ENCODE peak calls at places on chromosomes 12 and 14, in six cellular contexts. One of them, this sample, is unnamed.

GRCh38 chr12:116381744-116382455 is 104.4 kb upstream of the MED13L start:
- DNase-seq in Daoy: peak; percentile 94
- DNase-seq in GM12865: no peak
- DNase-seq in HFFc6: peak; percentile 97
- DNase-seq in immature natural killer cell: no peak
- DNase-seq in IMR-90: peak; percentile 98
- DNase-seq in this sample: peak; percentile 94

GRCh38 chr14:24080888-24081738 is 9.8 kb downstream of the CPNE6 start:
- DNase-seq in Daoy: peak; percentile 76
- DNase-seq in GM12865: peak; percentile 82
- DNase-seq in HFFc6: no peak
- DNase-seq in immature natural killer cell: peak; percentile 51
- DNase-seq in IMR-90: no peak
- DNase-seq in this sample: peak; percentile 39

GRCh38 chr12:119940881-119941280 is 48.2 kb upstream of the BICDL1 start:
- DNase-seq in Daoy: peak; percentile 92
- DNase-seq in GM12865: no peak
- DNase-seq in HFFc6: peak; percentile 73
- DNase-seq in immature natural killer cell: no peak
- DNase-seq in IMR-90: peak; percentile 68
- DNase-seq in this sample: peak; percentile 59

GRCh38 chr12:52434760-52435530 is 774 bp upstream of the KRT75 start:
- DNase-seq in Daoy: peak; percentile 60
- DNase-seq in GM12865: no peak
- DNase-seq in HFFc6: peak; percentile 4
- DNase-seq in immature natural killer cell: no peak
- DNase-seq in IMR-90: peak; percentile 4
- DNase-seq in this sample: no peak

GRCh38 chr12:537772-538171 is 78.0 kb downstream of the B4GALNT3 start:
- DNase-seq in Daoy: no peak
- DNase-seq in GM12865: no peak
- DNase-seq in HFFc6: no peak
- DNase-seq in immature natural killer cell: no peak
- DNase-seq in IMR-90: no peak
- DNase-seq in this sample: no peak

GRCh38 chr14:51327376-51327775 is 87.3 kb downstream of the TMX1 start:
- DNase-seq in Daoy: peak; percentile 41
- DNase-seq in GM12865: no peak
- DNase-seq in HFFc6: no peak
- DNase-seq in immature natural killer cell: no peak
- DNase-seq in IMR-90: peak; percentile 52
- DNase-seq in this sample: no peak

GRCh38 chr12:49061157-49061650 is 610 bp upstream of the KMT2D start:
- DNase-seq in Daoy: no peak
- DNase-seq in GM12865: no peak
- DNase-seq in HFFc6: no peak
- DNase-seq in immature natural killer cell: no peak
- DNase-seq in IMR-90: no peak
- DNase-seq in this sample: no peak

GRCh38 chr14:88729159-88729558 is 63.6 kb downstream of the EML5 start:
- DNase-seq in Daoy: no peak
- DNase-seq in GM12865: no peak
- DNase-seq in HFFc6: peak; percentile 12
- DNase-seq in immature natural killer cell: no peak
- DNase-seq in IMR-90: peak; percentile 4
- DNase-seq in this sample: peak; percentile 4

GRCh38 chr12:124466200-124467128 is 100.9 kb downstream of the NCOR2 start:
- DNase-seq in Daoy: peak; percentile 41
- DNase-seq in GM12865: peak; percentile 95
- DNase-seq in HFFc6: peak; percentile 13
- DNase-seq in immature natural killer cell: peak; percentile 93
- DNase-seq in IMR-90: peak; percentile 16
- DNase-seq in this sample: no peak

GRCh38 chr14:101226265-101226602 is 322.7 kb upstream of the RTL1 start:
- DNase-seq in Daoy: no peak
- DNase-seq in GM12865: no peak
- DNase-seq in HFFc6: no peak
- DNase-seq in immature natural killer cell: no peak
- DNase-seq in IMR-90: no peak
- DNase-seq in this sample: no peak

GRCh38 chr14:68143341-68143807 is 323.8 kb downstream of the RAD51B start:
- DNase-seq in Daoy: peak; percentile 83
- DNase-seq in GM12865: no peak
- DNase-seq in HFFc6: peak; percentile 56
- DNase-seq in immature natural killer cell: no peak
- DNase-seq in IMR-90: peak; percentile 36
- DNase-seq in this sample: peak; percentile 49

GRCh38 chr14:100108042-100108825 is 43.0 kb downstream of the EVL start:
- DNase-seq in Daoy: peak; percentile 84
- DNase-seq in GM12865: peak; percentile 79
- DNase-seq in HFFc6: peak; percentile 36
- DNase-seq in immature natural killer cell: peak; percentile 83
- DNase-seq in IMR-90: peak; percentile 65
- DNase-seq in this sample: peak; percentile 86

GRCh38 chr12:121990692-121991603 is 30.7 kb upstream of the BCL7A start:
- DNase-seq in Daoy: no peak
- DNase-seq in GM12865: peak; percentile 94
- DNase-seq in HFFc6: peak; percentile 24
- DNase-seq in immature natural killer cell: no peak
- DNase-seq in IMR-90: peak; percentile 45
- DNase-seq in this sample: peak; percentile 54

GRCh38 chr12:82835217-82835616 is 148.5 kb downstream of the TMTC2 start:
- DNase-seq in Daoy: no peak
- DNase-seq in GM12865: no peak
- DNase-seq in HFFc6: peak; percentile 33
- DNase-seq in immature natural killer cell: no peak
- DNase-seq in IMR-90: peak; percentile 29
- DNase-seq in this sample: peak; percentile 62

GRCh38 chr12:55743131-55743921 is 404 bp downstream of the GDF11 start:
- DNase-seq in Daoy: peak; percentile 81
- DNase-seq in GM12865: peak; percentile 84
- DNase-seq in HFFc6: peak; percentile 65
- DNase-seq in immature natural killer cell: peak; percentile 68
- DNase-seq in IMR-90: peak; percentile 68
- DNase-seq in this sample: peak; percentile 64

GRCh38 chr12:79444089-79444488 is 246.7 kb downstream of the PAWR start:
- DNase-seq in Daoy: peak; percentile 39
- DNase-seq in GM12865: no peak
- DNase-seq in HFFc6: no peak
- DNase-seq in immature natural killer cell: no peak
- DNase-seq in IMR-90: peak; percentile 68
- DNase-seq in this sample: peak; percentile 19

GRCh38 chr12:122336015-122336946 is 70.0 kb upstream of the VPS33A start:
- DNase-seq in Daoy: peak; percentile 39
- DNase-seq in GM12865: peak; percentile 55
- DNase-seq in HFFc6: no peak
- DNase-seq in immature natural killer cell: peak; percentile 37
- DNase-seq in IMR-90: peak; percentile 34
- DNase-seq in this sample: peak; percentile 36

GRCh38 chr12:120495189-120495722 is 657 bp upstream of the DYNLL1 start:
- DNase-seq in Daoy: no peak
- DNase-seq in GM12865: no peak
- DNase-seq in HFFc6: no peak
- DNase-seq in immature natural killer cell: no peak
- DNase-seq in IMR-90: no peak
- DNase-seq in this sample: no peak

GRCh38 chr12:93634416-93634815 is 42.8 kb upstream of the CRADD start:
- DNase-seq in Daoy: no peak
- DNase-seq in GM12865: no peak
- DNase-seq in HFFc6: no peak
- DNase-seq in immature natural killer cell: no peak
- DNase-seq in IMR-90: peak; percentile 64
- DNase-seq in this sample: peak; percentile 22

GRCh38 chr14:36874396-36875138 is 212.9 kb downstream of the PAX9 start:
- DNase-seq in Daoy: no peak
- DNase-seq in GM12865: no peak
- DNase-seq in HFFc6: no peak
- DNase-seq in immature natural killer cell: no peak
- DNase-seq in IMR-90: no peak
- DNase-seq in this sample: no peak

GRCh38 chr12:118120579-118121363 is 15.2 kb upstream of the PEBP1 start:
- DNase-seq in Daoy: peak; percentile 69
- DNase-seq in GM12865: peak; percentile 82
- DNase-seq in HFFc6: peak; percentile 48
- DNase-seq in immature natural killer cell: peak; percentile 57
- DNase-seq in IMR-90: peak; percentile 61
- DNase-seq in this sample: peak; percentile 95

GRCh38 chr14:98728024-98728423 is 544.0 kb downstream of the BCL11B start:
- DNase-seq in Daoy: no peak
- DNase-seq in GM12865: no peak
- DNase-seq in HFFc6: no peak
- DNase-seq in immature natural killer cell: no peak
- DNase-seq in IMR-90: no peak
- DNase-seq in this sample: no peak

GRCh38 chr14:81441626-81442134 is 41.6 kb upstream of the STON2 start:
- DNase-seq in Daoy: no peak
- DNase-seq in GM12865: no peak
- DNase-seq in HFFc6: no peak
- DNase-seq in immature natural killer cell: no peak
- DNase-seq in IMR-90: no peak
- DNase-seq in this sample: no peak

GRCh38 chr12:16112626-16113560 is 164.6 kb downstream of the SLC15A5 start:
- DNase-seq in Daoy: peak; percentile 12
- DNase-seq in GM12865: no peak
- DNase-seq in HFFc6: no peak
- DNase-seq in immature natural killer cell: no peak
- DNase-seq in IMR-90: no peak
- DNase-seq in this sample: no peak

GRCh38 chr12:62695696-62696095 is 229.1 kb downstream of the MON2 start:
- DNase-seq in Daoy: no peak
- DNase-seq in GM12865: no peak
- DNase-seq in HFFc6: no peak
- DNase-seq in immature natural killer cell: no peak
- DNase-seq in IMR-90: no peak
- DNase-seq in this sample: no peak

GRCh38 chr12:40688085-40688725 is 4.0 kb upstream of the CNTN1 start:
- DNase-seq in Daoy: no peak
- DNase-seq in GM12865: no peak
- DNase-seq in HFFc6: no peak
- DNase-seq in immature natural killer cell: no peak
- DNase-seq in IMR-90: no peak
- DNase-seq in this sample: no peak

GRCh38 chr14:104724407-104724980 is 465 bp downstream of the ADSS1 start:
- DNase-seq in Daoy: peak; percentile 47
- DNase-seq in GM12865: no peak
- DNase-seq in HFFc6: no peak
- DNase-seq in immature natural killer cell: peak; percentile 20
- DNase-seq in IMR-90: no peak
- DNase-seq in this sample: no peak

GRCh38 chr12:62767506-62767905 is 167.4 kb downstream of the PPM1H start:
- DNase-seq in Daoy: peak; percentile 71
- DNase-seq in GM12865: no peak
- DNase-seq in HFFc6: peak; percentile 36
- DNase-seq in immature natural killer cell: no peak
- DNase-seq in IMR-90: peak; percentile 37
- DNase-seq in this sample: peak; percentile 73

GRCh38 chr14:64775081-64775777 is 71.0 kb downstream of the PLEKHG3 start:
- DNase-seq in Daoy: no peak
- DNase-seq in GM12865: no peak
- DNase-seq in HFFc6: no peak
- DNase-seq in immature natural killer cell: no peak
- DNase-seq in IMR-90: no peak
- DNase-seq in this sample: no peak

GRCh38 chr14:65131176-65131765 is 29.0 kb upstream of the MAX start:
- DNase-seq in Daoy: peak; percentile 62
- DNase-seq in GM12865: no peak
- DNase-seq in HFFc6: peak; percentile 51
- DNase-seq in immature natural killer cell: no peak
- DNase-seq in IMR-90: peak; percentile 84
- DNase-seq in this sample: peak; percentile 36

GRCh38 chr14:97021001-97021400 is 223.8 kb downstream of the VRK1 start:
- DNase-seq in Daoy: no peak
- DNase-seq in GM12865: no peak
- DNase-seq in HFFc6: no peak
- DNase-seq in immature natural killer cell: no peak
- DNase-seq in IMR-90: no peak
- DNase-seq in this sample: no peak

GRCh38 chr12:3252416-3252815 is 175.2 kb downstream of the TSPAN9 start:
- DNase-seq in Daoy: no peak
- DNase-seq in GM12865: no peak
- DNase-seq in HFFc6: no peak
- DNase-seq in immature natural killer cell: no peak
- DNase-seq in IMR-90: peak; percentile 74
- DNase-seq in this sample: peak; percentile 69

GRCh38 chr14:100898935-100899840 is 4.3 kb downstream of the RTL1 start:
- DNase-seq in Daoy: peak; percentile 0
- DNase-seq in GM12865: no peak
- DNase-seq in HFFc6: no peak
- DNase-seq in immature natural killer cell: no peak
- DNase-seq in IMR-90: no peak
- DNase-seq in this sample: no peak

GRCh38 chr12:114678028-114678427 is 5.9 kb downstream of the TBX3 start:
- DNase-seq in Daoy: no peak
- DNase-seq in GM12865: no peak
- DNase-seq in HFFc6: no peak
- DNase-seq in immature natural killer cell: no peak
- DNase-seq in IMR-90: no peak
- DNase-seq in this sample: no peak

GRCh38 chr14:106277503-106277902 is 751.1 kb downstream of the TMEM121 start:
- DNase-seq in Daoy: peak; percentile 37
- DNase-seq in GM12865: peak; percentile 1
- DNase-seq in HFFc6: no peak
- DNase-seq in immature natural killer cell: peak; percentile 29
- DNase-seq in IMR-90: no peak
- DNase-seq in this sample: no peak

GRCh38 chr12:64665506-64665905 is 55.2 kb downstream of the RASSF3 start:
- DNase-seq in Daoy: no peak
- DNase-seq in GM12865: peak; percentile 85
- DNase-seq in HFFc6: no peak
- DNase-seq in immature natural killer cell: peak; percentile 63
- DNase-seq in IMR-90: no peak
- DNase-seq in this sample: no peak

GRCh38 chr12:124621296-124621660 is 53.9 kb upstream of the NCOR2 start:
- DNase-seq in Daoy: peak; percentile 59
- DNase-seq in GM12865: no peak
- DNase-seq in HFFc6: no peak
- DNase-seq in immature natural killer cell: no peak
- DNase-seq in IMR-90: peak; percentile 44
- DNase-seq in this sample: peak; percentile 46

GRCh38 chr14:91280129-91280528 is 35.6 kb upstream of the GPR68 start:
- DNase-seq in Daoy: no peak
- DNase-seq in GM12865: no peak
- DNase-seq in HFFc6: no peak
- DNase-seq in immature natural killer cell: no peak
- DNase-seq in IMR-90: no peak
- DNase-seq in this sample: no peak

GRCh38 chr12:39628836-39629235 is 9.2 kb upstream of the ABCD2 start:
- DNase-seq in Daoy: no peak
- DNase-seq in GM12865: peak; percentile 34
- DNase-seq in HFFc6: no peak
- DNase-seq in immature natural killer cell: no peak
- DNase-seq in IMR-90: no peak
- DNase-seq in this sample: no peak

GRCh38 chr12:34393086-34393820 is 371.0 kb downstream of the ALG10 start:
- DNase-seq in Daoy: peak; percentile 0
- DNase-seq in GM12865: no peak
- DNase-seq in HFFc6: no peak
- DNase-seq in immature natural killer cell: no peak
- DNase-seq in IMR-90: no peak
- DNase-seq in this sample: no peak